ENCODE peak calls at places on chromosome 5, in eight cellular contexts. S is IMR-90, B is body of pancreas, Q is H54, T is endothelial cell of umbilical vein, K is Peyer's patch, O is A549, G is GM12892. F is an unnamed sample.

GRCh38 chr5:110159202-110159601 is 469.5 kb downstream of the MAN2A1 start:
- DNase-seq in Q (no peak), O (no peak), T (no peak), K (no peak), G (no peak), B (no peak), S (no peak), F (no peak)

GRCh38 chr5:93346301-93346700 is 234.7 kb downstream of the NR2F1-AS1 start:
- DNase-seq in K (no peak), Q (no peak), O (no peak), G (no peak), T (no peak), B (no peak), S (peak), F (no peak)

GRCh38 chr5:111929261-111929660 is 172.3 kb upstream of the NREP start:
- DNase-seq in G (no peak), S (no peak), O (no peak), B (no peak), Q (no peak), K (no peak), T (no peak), F (no peak)

GRCh38 chr5:4879693-4880303 is 260.3 kb upstream of the ADAMTS16 start:
- DNase-seq in K (peak), Q (peak), B (peak), S (peak), O (peak), G (peak), T (peak), F (no peak)

GRCh38 chr5:60576425-60576824 is 123.5 kb downstream of the DEPDC1B start:
- DNase-seq in O (no peak), B (no peak), G (no peak), Q (no peak), K (no peak), T (no peak), S (no peak), F (no peak)

GRCh38 chr5:58294598-58295298 is 165.1 kb downstream of the PLK2 start:
- DNase-seq in Q (peak), O (no peak), K (no peak), B (no peak), S (peak), G (no peak), T (peak), F (no peak)

GRCh38 chr5:6950872-6951271 is 237.6 kb downstream of the TENT4A start:
- DNase-seq in G (no peak), Q (no peak), T (no peak), K (no peak), B (no peak), S (no peak), O (no peak), F (no peak)

GRCh38 chr5:128341056-128341455 is 197.0 kb downstream of the FBN2 start:
- DNase-seq in B (no peak), Q (no peak), G (no peak), T (no peak), K (no peak), S (no peak), O (no peak), F (no peak)

GRCh38 chr5:179309751-179310320 is 35.4 kb downstream of the ADAMTS2 start:
- DNase-seq in T (no peak), G (no peak), B (no peak), O (no peak), S (no peak), Q (no peak), K (peak), F (no peak)

GRCh38 chr5:53407373-53407772 is 73.1 kb upstream of the FST start:
- DNase-seq in T (no peak), O (no peak), B (no peak), Q (no peak), G (no peak), K (no peak), S (peak), F (no peak)

GRCh38 chr5:117590944-117591343 is 1016.3 kb upstream of the SEMA6A start:
- DNase-seq in O (no peak), S (peak), B (no peak), K (no peak), Q (no peak), G (no peak), T (no peak), F (no peak)

GRCh38 chr5:150180241-150181027 is 9.4 kb upstream of the SLC6A7 start:
- DNase-seq in Q (no peak), G (no peak), T (no peak), K (peak), B (peak), S (peak), O (no peak), F (no peak)

GRCh38 chr5:150596313-150596712 is 44.1 kb upstream of the SYNPO start:
- DNase-seq in K (peak), S (no peak), O (no peak), B (no peak), Q (no peak), T (no peak), G (no peak), F (no peak)

DNA sequence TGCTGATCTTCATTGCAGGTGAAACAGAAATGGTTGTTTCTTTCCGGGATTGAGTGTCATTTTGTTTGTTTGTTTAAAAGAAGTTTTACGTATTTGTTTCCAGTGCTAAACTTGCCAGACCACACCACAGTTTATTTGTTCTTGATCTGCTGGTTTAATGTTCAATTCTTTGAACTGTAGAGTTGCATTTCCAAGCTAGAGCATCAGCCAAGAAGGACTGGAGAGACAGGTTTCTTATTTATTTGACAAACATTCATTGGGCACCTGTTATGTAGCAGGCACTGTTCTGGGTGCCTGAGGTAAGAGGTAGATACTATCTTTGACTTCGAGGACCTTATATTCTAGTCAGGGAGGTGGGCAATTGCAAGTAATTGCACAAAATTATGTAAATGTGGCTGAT is 45.0 kb downstream of the MCCC2 start:
- DNase-seq in G (no peak), S (no peak), O (no peak), K (no peak), B (no peak), Q (no peak), T (no peak), F (no peak)
- TF ChIP-seq POLR2A in G (no peak), S (no peak), O (no peak), K (no peak), B (no peak), Q (no peak), T (no peak), F (no peak)

DNA sequence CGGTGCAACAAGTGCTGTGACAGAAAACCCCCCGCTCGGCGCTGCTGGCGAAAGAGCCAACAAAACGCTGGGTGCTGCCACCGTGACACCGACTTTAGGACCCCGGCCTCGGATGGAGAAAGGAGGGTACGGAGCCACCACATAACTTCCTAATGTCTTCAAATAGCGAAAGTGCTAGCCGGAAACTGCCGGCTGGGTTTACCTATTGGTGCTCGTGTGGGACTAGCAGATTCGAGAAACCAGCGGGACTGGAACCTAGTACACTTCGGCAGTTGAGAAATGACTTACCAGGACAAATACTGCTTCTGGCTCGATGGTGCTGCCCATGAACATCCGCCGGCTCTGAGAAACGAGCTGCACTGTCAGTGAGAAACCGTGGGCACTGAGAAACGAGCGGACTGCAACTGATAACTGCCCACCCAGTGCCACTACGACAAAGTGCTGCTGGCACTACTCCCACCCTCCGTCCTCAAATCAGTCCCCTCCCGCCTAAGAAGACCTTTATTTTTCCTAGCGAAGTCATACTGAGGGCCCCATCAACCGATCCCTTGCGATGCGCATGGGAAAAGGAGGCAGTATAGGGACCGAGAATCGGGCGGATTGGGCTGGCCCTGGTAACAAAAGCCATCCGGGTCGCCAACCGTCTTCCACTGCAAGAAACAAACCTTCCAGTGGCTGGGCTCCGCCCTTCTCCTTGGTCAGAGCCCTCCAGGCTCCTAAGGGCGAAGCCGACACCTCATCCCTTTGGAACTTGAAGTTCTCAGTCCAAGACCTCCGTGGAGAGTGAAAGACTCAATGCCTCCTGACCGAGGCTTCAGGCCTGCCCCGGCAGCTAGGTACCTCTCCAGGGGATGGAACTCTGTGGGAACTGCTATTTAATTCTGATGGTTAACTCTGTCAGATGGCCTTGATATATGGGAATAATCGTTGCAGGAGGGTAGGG is 27.0 kb upstream of the ANXA2R start:
- DNase-seq in T (peak), S (peak), O (peak), K (peak), Q (peak), G (peak), B (peak), F (no peak)
- TF ChIP-seq POLR2A in T (peak), S (peak), O (no peak), K (peak), Q (peak), G (peak), B (peak), F (peak)

GRCh38 chr5:91277093-91277626 is 106.0 kb downstream of the ARRDC3 start:
- DNase-seq in T (no peak), B (no peak), Q (no peak), S (no peak), O (no peak), G (no peak), K (no peak), F (no peak)
- TF ChIP-seq POLR2A in T (no peak), B (no peak), Q (no peak), S (no peak), O (no peak), G (no peak), K (no peak), F (no peak)

DNA sequence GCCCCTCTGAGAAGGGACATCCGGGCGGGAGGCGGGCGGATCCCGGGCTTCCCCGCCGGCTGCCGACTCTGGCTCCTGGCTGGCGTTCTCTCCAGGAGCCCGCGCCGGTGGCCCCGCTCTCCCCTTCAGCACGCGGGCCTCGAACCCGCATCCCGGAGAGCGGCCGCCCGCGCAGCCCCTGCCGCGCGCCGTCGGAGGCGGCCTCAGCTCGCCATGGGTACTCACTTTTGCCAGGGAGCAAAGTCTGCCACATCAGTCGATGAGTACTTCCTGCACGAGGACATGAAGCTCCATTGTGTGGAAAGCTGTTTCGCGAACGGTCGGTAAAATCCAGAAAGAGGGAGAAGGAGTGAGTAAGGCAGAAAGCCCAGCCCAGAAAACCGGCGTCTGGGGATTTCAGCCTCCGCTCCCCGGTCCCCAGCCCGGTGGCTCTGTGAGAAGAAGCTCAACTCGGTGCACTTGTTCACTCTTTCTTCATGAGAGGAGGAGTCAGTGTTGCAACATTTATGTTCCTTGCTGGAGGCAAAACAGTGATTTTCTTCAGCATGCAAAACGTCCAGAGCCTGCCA is at the start of gene PRLR:
- DNase-seq in G (no peak), K (peak), O (peak), T (no peak), S (peak), Q (no peak), B (peak), F (peak)
- TF ChIP-seq POLR2A in G (no peak), K (peak), O (no peak), T (no peak), S (no peak), Q (no peak), B (peak), F (no peak)

DNA sequence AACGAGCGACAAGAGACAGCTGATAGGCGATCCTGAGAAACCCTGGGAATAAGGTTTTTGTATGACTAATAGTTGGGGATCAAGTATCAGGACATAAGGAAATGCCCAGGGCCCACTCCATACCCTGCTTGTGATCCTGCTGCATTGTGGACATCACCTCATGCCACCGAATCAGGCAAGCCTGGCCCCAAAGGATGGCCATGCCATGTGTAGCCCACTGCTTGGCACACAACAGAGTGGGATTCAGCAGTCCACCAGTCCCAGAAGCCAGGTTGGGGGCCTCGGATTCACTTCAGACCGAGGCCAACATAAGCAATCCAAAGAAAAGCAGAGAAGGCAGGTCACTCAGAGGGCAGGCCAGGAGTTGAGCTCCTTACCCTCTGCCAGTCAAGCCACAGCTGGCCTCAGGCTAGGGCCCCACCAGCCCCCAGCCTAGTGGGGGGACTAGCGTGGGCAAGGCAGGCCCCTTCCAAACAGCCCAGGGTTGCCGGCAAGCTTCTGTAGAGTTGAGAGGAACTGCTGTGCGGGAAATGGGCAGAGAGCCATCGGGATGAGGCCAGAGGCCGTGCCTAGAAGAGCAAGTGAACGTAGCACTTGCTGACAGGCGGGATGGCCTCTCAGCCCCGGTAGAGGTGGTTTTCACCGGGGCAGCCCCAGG is 5.0 kb downstream of the NOP16 start:
- DNase-seq in B (no peak), T (no peak), S (no peak), K (peak), O (no peak), Q (no peak), G (no peak), F (no peak)
- TF ChIP-seq POLR2A in B (no peak), T (no peak), S (no peak), K (no peak), O (no peak), Q (no peak), G (no peak), F (no peak)